ENCODE peak calls at places on chromosomes 11 and 22, in four cellular contexts. K, O, U and W are unnamed samples. For H3K27me3, the result is how much of the 10 kb centered on the place peaks cover.

GRCh38 chr11:85718991-85719807 is 33.2 kb upstream of the CCDC89 start:
- DNase-seq in K (no peak), O (peak), U (peak), W (peak)

GRCh38 chr11:86617502-86617901 is 54.9 kb downstream of the ME3 start:
- DNase-seq in K (no peak), O (peak), U (no peak), W (no peak)

GRCh38 chr11:32259641-32260081 is 168.8 kb downstream of the RCN1 start:
- DNase-seq in K (no peak), O (peak), U (no peak), W (no peak)

GRCh38 chr11:19794161-19794560 is 81.5 kb downstream of the NAV2 start:
- DNase-seq in K (no peak), O (no peak), U (no peak), W (no peak)

GRCh38 chr11:101848262-101848661 is 66.5 kb upstream of the CEP126 start:
- DNase-seq in K (no peak), O (peak), U (peak), W (peak)

GRCh38 chr11:36070215-36070976 is 126.5 kb downstream of the LDLRAD3 start:
- DNase-seq in K (no peak), O (no peak), U (peak), W (no peak)

GRCh38 chr11:116882386-116882785 is 45.0 kb upstream of the APOA1 start:
- DNase-seq in K (no peak), O (peak), U (no peak), W (no peak)

GRCh38 chr22:19169002-19169946 is 9.3 kb downstream of the SLC25A1 start:
- DNase-seq in K (no peak), O (peak), U (no peak), W (peak)

GRCh38 chr11:27571151-27571840 is 64.7 kb upstream of the LIN7C start:
- DNase-seq in K (no peak), O (peak), U (peak), W (no peak)

GRCh38 chr11:128036556-128037093 is 550.7 kb downstream of the ETS1 start:
- DNase-seq in K (no peak), O (no peak), U (no peak), W (no peak)

GRCh38 chr22:25722223-25723015 is 19.6 kb upstream of the MYO18B start:
- DNase-seq in K (no peak), O (peak), U (no peak), W (no peak)

GRCh38 chr11:8841899-8842298 is 69.1 kb upstream of the AKIP1 start:
- DNase-seq in K (no peak), O (no peak), U (no peak), W (no peak)

GRCh38 chr11:128476031-128476430 is 111.3 kb downstream of the ETS1 start:
- DNase-seq in K (no peak), O (no peak), U (no peak), W (no peak)

GRCh38 chr11:64094463-64095223 is 58.9 kb downstream of the FLRT1 start:
- DNase-seq in K (no peak), O (no peak), U (no peak), W (peak)

GRCh38 chr11:1757861-1758610 is 5.7 kb downstream of the CTSD start:
- DNase-seq in K (peak), O (no peak), U (no peak), W (no peak)

GRCh38 chr22:30444632-30445437 is 19.3 kb downstream of the MTFP1 start:
- DNase-seq in K (peak), O (peak), U (peak), W (peak)

GRCh38 chr11:123083623-123084029 is 21.7 kb upstream of the HSPA8 start:
- DNase-seq in K (peak), O (peak), U (no peak), W (no peak)

GRCh38 chr11:63680842-63681207 is 475 bp upstream of the RTN3 start:
- DNase-seq in K (no peak), O (no peak), U (peak), W (no peak)

GRCh38 chr11:289145-289705 is 299 bp downstream of the PGGHG start:
- DNase-seq in K (peak), O (no peak), U (no peak), W (no peak)

GRCh38 chr11:13152736-13153541 is 124.7 kb upstream of the BMAL1 start:
- DNase-seq in K (no peak), O (peak), U (peak), W (peak)

GRCh38 chr22:23237201-23237798 is 57.0 kb downstream of the BCR start:
- DNase-seq in K (no peak), O (no peak), U (peak), W (peak)

GRCh38 chr11:119985551-119985950 is 152.4 kb downstream of the TRIM29 start:
- DNase-seq in K (no peak), O (no peak), U (no peak), W (no peak)

GRCh38 chr11:1119282-1120146 is 38.2 kb upstream of the MUC5AC start:
- DNase-seq in K (no peak), O (no peak), U (no peak), W (no peak)

GRCh38 chr11:15175780-15176179 is 61.1 kb downstream of the INSC start:
- DNase-seq in K (no peak), O (no peak), U (peak), W (no peak)

GRCh38 chr22:39910875-39911601 is 10.2 kb downstream of the GRAP2 start:
- DNase-seq in K (peak), O (no peak), U (no peak), W (no peak)

GRCh38 chr22:20203142-20204099 is 52.6 kb upstream of the CCDC188 start:
- DNase-seq in K (no peak), O (no peak), U (peak), W (peak)

GRCh38 chr11:74366576-74366975 is 31.7 kb downstream of the PGM2L1 start:
- DNase-seq in K (no peak), O (peak), U (peak), W (peak)

GRCh38 chr11:100684101-100685065 is 2.7 kb upstream of the ARHGAP42 start:
- DNase-seq in K (no peak), O (no peak), U (no peak), W (no peak)

GRCh38 chr22:27090595-27090994 is 433.2 kb downstream of the MIAT start:
- DNase-seq in K (no peak), O (no peak), U (no peak), W (no peak)
- H3K27me3 ChIP-seq in K (under half), O (under half), U (under half), W (under half)

GRCh38 chr11:92224394-92225205 is at the start of gene FAT3:
- DNase-seq in K (no peak), O (peak), U (peak), W (peak)

GRCh38 chr11:92226331-92227232 is 2.0 kb downstream of the FAT3 start:
- DNase-seq in K (no peak), O (peak), U (peak), W (peak)

GRCh38 chr11:92225563-92226308 is 1.1 kb downstream of the FAT3 start:
- DNase-seq in K (no peak), O (peak), U (peak), W (peak)

GRCh38 chr11:92227233-92227593 is 2.6 kb downstream of the FAT3 start:
- DNase-seq in K (no peak), O (peak), U (peak), W (peak)

GRCh38 chr11:92225206-92225562 is 566 bp downstream of the FAT3 start:
- DNase-seq in K (no peak), O (no peak), U (peak), W (peak)
- H3K27me3 ChIP-seq in K (under half), O (half or more), U (under half), W (under half)

GRCh38 chr11:69890476-69890875 is 71.3 kb upstream of the FGF3 start:
- DNase-seq in K (no peak), O (no peak), U (no peak), W (no peak)

GRCh38 chr11:69887330-69887729 is 68.1 kb upstream of the FGF3 start:
- DNase-seq in K (no peak), O (no peak), U (no peak), W (no peak)

GRCh38 chr11:69889400-69890372 is 70.5 kb upstream of the FGF3 start:
- DNase-seq in K (no peak), O (no peak), U (peak), W (peak)

GRCh38 chr11:69888671-69889076 is 69.5 kb upstream of the FGF3 start:
- DNase-seq in K (peak), O (peak), U (peak), W (peak)

DNA sequence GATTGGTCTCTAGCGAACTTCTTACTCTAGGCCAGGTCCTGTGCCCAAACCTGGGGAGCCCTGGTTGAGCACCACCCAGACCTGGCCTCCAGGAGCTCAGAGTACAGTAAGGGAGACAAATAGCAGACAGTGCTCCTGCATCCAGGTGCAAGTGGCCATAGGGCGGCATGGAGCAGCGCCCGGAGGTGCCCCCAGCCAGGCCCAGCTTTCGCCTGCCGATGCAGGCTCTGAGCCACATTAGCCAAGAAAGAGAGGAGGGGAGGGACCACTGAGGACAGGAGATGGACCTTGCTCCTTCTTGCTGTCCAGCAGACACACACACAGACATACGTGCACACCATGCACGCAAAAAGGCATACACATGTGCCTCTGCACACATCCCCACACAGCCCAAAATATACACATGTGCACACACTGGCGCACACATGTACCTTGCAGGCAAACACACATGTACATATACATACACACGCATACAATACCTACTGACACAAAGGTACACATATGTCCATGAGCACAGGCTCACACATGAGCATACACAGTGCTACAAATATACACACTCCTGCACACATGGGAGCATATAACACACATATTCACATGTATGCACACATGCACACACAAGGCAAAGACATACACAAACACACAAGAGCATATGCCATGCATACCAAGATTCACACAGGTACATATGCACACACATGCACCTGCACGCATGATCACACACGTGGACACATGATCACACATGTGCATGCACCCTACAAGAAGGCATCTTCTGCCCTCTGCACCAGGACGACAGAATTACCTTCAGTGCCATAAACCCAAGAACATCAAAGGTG is 68.8 kb upstream of the FGF3 start:
- DNase-seq in K (no peak), O (no peak), U (no peak), W (no peak)
- H3K27me3 ChIP-seq in K (under half), O (half or more), U (under half), W (under half)

GRCh38 chr11:62333768-62334167 is 3.5 kb upstream of the ASRGL1 start:
- DNase-seq in K (no peak), O (no peak), U (no peak), W (no peak)
- H3K27me3 ChIP-seq in K (under half), O (half or more), U (under half), W (under half)

GRCh38 chr11:65803797-65804492 is 17.1 kb downstream of the OVOL1 start:
- DNase-seq in K (no peak), O (no peak), U (peak), W (no peak)
- H3K27me3 ChIP-seq in K (under half), O (under half), U (under half), W (under half)

DNA sequence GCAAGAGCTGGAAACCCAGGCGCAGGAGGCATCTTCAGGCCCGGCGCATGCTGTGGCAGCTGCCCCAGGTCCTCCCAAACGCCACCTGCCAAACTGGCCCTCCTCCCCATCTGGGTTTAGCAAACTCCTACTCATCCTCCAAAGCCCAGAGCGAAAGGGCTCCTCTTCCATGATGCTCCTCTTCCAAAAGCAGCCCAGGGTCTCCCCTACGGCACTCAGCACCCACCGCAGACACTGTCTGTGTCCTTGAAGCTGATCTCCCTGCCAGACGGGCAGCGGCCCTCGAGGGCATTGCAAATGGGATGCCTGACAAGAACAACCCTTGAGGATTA is 25.9 kb downstream of the CDKN1C start:
- DNase-seq in K (no peak), O (no peak), U (no peak), W (no peak)
- H3K27me3 ChIP-seq in K (under half), O (under half), U (under half), W (half or more)

GRCh38 chr11:30285416-30286121 is 37.3 kb upstream of the ARL14EP start:
- DNase-seq in K (no peak), O (peak), U (no peak), W (no peak)
- H3K27me3 ChIP-seq in K (under half), O (under half), U (under half), W (under half)

DNA sequence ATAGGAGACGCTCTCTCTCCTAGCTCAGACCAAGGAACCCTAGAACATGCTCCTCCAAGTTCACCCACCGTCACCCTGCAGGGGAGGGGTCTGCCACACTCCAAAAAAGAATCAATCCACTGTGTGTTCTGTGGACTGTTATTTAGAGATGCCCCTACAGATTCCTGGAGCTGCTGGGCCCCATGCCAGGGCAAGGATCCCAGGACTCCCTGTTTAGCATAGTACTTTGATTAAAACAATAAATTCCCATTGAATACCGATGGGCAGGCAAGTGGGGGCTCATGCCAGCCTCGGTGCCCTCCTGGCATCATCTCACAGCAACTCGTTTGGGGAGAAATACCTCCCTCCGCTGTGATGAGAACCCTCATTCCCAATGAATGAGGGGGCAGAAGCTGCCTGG is 247.5 kb downstream of the ST3GAL4 start:
- DNase-seq in K (no peak), O (no peak), U (no peak), W (no peak)
- H3K27me3 ChIP-seq in K (under half), O (under half), U (under half), W (under half)

GRCh38 chr11:70405679-70406395 is 7.5 kb downstream of the CTTN start:
- DNase-seq in K (no peak), O (no peak), U (no peak), W (no peak)
- H3K27me3 ChIP-seq in K (under half), O (under half), U (under half), W (under half)

GRCh38 chr11:92828576-92828975 is 140.9 kb upstream of the MTNR1B start:
- DNase-seq in K (no peak), O (no peak), U (peak), W (peak)

GRCh38 chr11:92829671-92830070 is 139.8 kb upstream of the MTNR1B start:
- DNase-seq in K (no peak), O (no peak), U (no peak), W (no peak)

GRCh38 chr11:92827132-92827531 is 142.3 kb upstream of the MTNR1B start:
- DNase-seq in K (no peak), O (no peak), U (no peak), W (no peak)

GRCh38 chr11:92829121-92829520 is 140.3 kb upstream of the MTNR1B start:
- DNase-seq in K (no peak), O (no peak), U (no peak), W (no peak)

DNA sequence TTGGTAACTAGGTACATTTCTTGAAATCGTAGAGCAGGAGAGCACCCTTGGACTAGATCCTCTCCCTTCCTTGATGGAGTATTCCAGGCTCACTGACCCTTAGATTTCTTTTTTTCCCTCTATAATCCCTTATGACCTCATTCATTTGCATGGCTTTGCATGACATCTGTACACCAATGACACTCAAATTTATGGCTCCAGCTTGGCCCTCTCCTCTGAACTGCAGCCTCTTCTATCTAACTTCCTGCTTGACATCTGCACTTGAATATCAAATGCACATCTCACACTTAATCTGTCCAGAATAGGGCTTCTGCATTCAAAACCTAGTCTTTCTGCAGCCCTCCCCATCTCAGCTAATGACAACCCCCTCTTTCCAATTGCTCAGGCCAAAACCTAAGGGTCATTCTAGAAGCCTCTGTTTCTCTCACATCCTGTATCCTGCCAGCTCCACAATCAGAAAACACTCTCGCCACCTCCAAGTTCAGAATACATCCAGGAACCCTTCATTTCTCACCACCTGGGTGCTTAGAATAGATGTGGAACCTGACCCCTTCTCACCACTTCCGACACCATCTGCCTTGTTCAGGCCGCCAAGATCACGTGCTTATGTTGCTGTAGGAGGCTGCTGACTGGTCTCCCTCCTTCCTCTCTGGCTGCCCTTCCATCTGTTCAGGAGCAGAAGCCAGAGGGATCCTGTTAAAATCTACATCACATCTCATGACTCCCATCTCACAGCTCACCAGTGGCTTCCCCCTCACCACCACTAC is 138.9 kb upstream of the MTNR1B start:
- DNase-seq in K (no peak), O (no peak), U (no peak), W (no peak)
- H3K27me3 ChIP-seq in K (under half), O (under half), U (under half), W (under half)